ENCODE peak calls at places on chromosomes 6 and 20, in nine cellular contexts. X, T, C, Y, M, I, H, L and O are unnamed samples.

GRCh38 chr6:15714658-15715057 is 51.8 kb upstream of the DTNBP1 start:
- DNase-seq in I (no peak), Y (no peak), M (no peak), L (no peak), H (no peak), X (no peak), C (no peak), T (no peak), O (no peak)

GRCh38 chr20:56418385-56418861 is 6.4 kb downstream of the CASS4 start:
- DNase-seq in L (no peak), M (no peak), H (no peak), X (no peak), Y (no peak), T (no peak), I (no peak), C (no peak), O (no peak)

GRCh38 chr6:44022296-44022661 is 105.0 kb downstream of the MRPL14 start:
- DNase-seq in Y (no peak), X (no peak), M (no peak), C (no peak), H (no peak), T (no peak), I (no peak), L (peak), O (no peak)

GRCh38 chr20:13008761-13009681 is at the start of gene SPTLC3:
- DNase-seq in M (no peak), L (peak), X (no peak), Y (no peak), H (no peak), I (peak), C (no peak), T (peak), O (peak)

GRCh38 chr20:61748376-61748775 is 317.3 kb downstream of the TAF4 start:
- DNase-seq in H (no peak), Y (no peak), L (no peak), C (peak), I (no peak), X (no peak), T (no peak), M (no peak), O (no peak)

GRCh38 chr6:45074423-45074822 is 253.7 kb upstream of the RUNX2 start:
- DNase-seq in H (no peak), L (peak), T (no peak), I (no peak), X (no peak), M (no peak), C (no peak), Y (no peak), O (no peak)

GRCh38 chr6:107600936-107601335 is 111.0 kb downstream of the SOBP start:
- DNase-seq in L (peak), T (peak), H (no peak), I (no peak), X (no peak), M (no peak), Y (no peak), C (no peak), O (peak)

GRCh38 chr6:43806041-43806757 is 36.2 kb downstream of the VEGFA start:
- DNase-seq in T (no peak), X (no peak), M (no peak), Y (no peak), I (no peak), L (peak), C (no peak), H (no peak), O (no peak)